ENCODE peak calls at places on chromosomes 11 and 22, in four cellular contexts. V is A549, L is uterus, W is lower leg skin. U is an unnamed sample.

GRCh38 chr22:34225278-34225677 is 305.0 kb upstream of the LARGE1 start:
- DNase-seq in V (no peak), L (no peak), W (no peak), U (no peak)

GRCh38 chr11:65107751-65108468 is 3.8 kb upstream of the TM7SF2 start:
- DNase-seq in V (no peak), L (no peak), W (no peak), U (no peak)

GRCh38 chr22:16783930-16784354 is 41.3 kb downstream of the XKR3 start:
- DNase-seq in V (peak), L (no peak), W (no peak), U (no peak)

GRCh38 chr22:22432479-22432878 is 76.1 kb downstream of the ZNF280B start:
- DNase-seq in V (no peak), L (no peak), W (no peak), U (no peak)

GRCh38 chr22:17370036-17370765 is 941 bp downstream of the CECR2 start:
- DNase-seq in V (no peak), L (no peak), W (no peak), U (no peak)

GRCh38 chr22:38032681-38033521 is 24.3 kb upstream of the PICK1 start:
- DNase-seq in V (no peak), L (peak), W (no peak), U (no peak)

GRCh38 chr11:67732045-67732787 is 57.8 kb upstream of the ALDH3B2 start:
- DNase-seq in V (peak), L (no peak), W (no peak), U (no peak)

GRCh38 chr11:7060828-7061227 is 28.0 kb upstream of the RBMXL2 start:
- DNase-seq in V (no peak), L (no peak), W (no peak), U (no peak)

GRCh38 chr11:5421811-5422210 is at the start of gene OR51Q1:
- DNase-seq in V (no peak), L (no peak), W (no peak), U (no peak)

GRCh38 chr11:92776676-92777075 is 192.8 kb upstream of the MTNR1B start:
- DNase-seq in V (no peak), L (no peak), W (no peak), U (peak)

GRCh38 chr11:126072141-126072741 is 9.6 kb upstream of the CDON start:
- DNase-seq in V (no peak), L (no peak), W (no peak), U (no peak)

DNA sequence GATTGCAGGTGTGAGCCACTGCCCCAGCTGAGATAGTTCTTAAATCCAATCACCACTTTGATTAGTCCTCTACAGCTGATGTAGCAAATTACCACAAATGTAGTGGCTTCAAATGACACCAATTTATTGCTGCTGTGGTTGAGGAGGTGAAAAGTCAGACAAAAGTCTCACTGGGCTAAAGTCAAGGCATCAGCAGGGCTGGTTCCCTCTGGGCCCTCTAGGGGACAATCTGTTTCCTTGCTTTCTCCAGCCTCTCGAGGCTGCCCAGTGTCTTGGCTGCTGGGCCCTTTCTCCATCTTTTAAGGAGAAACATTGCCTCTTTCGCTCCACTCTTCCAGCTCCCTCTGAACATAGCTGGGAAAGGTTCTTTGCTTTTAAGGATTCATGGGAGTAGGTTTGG is 50.5 kb upstream of the SHANK2 start:
- DNase-seq in V (no peak), L (no peak), W (no peak), U (peak)
- TF ChIP-seq CTCF in V (no peak), L (no peak), W (no peak), U (no peak)

GRCh38 chr22:31346733-31347250 is 646 bp upstream of the PATZ1 start:
- DNase-seq in V (peak), L (peak), W (peak), U (no peak)
- TF ChIP-seq POLR2A in V (peak), L (peak), W (no peak), U (no peak)

DNA sequence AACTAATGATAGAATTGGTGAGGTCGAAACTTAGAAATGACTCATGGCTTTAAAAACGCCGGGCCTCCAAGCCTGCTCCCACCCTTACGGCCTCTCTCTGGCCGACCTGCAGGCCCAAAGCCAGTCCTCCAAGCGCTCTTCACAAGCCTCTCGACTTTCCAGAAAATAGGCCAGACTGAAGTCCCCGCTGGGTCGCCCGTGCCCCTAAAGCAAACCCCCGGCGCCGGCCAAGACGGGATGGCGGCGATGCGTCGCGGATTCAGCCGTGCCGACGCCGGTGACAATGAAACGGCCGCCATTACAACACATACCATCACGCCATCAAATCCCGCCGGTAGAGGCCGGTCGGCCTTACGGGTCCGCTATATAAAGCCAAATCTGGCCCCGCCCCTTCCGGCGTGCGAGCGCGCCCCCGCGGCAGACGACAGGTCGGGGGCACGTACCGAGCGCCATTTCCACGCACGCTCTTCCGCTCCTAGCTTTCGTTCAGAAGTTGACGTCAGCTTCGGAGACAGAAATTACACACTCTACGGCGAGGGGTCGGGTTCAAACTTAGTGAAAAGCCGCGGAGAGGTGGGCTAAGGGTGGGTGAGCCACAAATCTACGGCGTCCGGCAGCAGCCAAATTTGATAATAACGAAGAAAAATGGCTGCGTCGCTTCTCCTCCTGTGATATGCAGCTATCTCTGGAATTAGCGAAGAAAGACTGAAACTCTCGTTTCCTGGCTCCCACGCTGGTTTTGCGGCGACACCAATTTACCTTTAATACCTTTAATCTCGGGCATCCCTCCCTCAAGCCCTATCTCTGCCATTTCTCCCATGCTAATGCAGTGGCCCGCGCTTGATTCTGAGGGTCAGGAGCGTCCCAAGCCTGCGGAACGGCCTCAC is at the start of gene RPL3:
- DNase-seq in V (peak), L (peak), W (peak), U (peak)
- TF ChIP-seq CTCF in V (no peak), L (peak), W (no peak), U (peak)

DNA sequence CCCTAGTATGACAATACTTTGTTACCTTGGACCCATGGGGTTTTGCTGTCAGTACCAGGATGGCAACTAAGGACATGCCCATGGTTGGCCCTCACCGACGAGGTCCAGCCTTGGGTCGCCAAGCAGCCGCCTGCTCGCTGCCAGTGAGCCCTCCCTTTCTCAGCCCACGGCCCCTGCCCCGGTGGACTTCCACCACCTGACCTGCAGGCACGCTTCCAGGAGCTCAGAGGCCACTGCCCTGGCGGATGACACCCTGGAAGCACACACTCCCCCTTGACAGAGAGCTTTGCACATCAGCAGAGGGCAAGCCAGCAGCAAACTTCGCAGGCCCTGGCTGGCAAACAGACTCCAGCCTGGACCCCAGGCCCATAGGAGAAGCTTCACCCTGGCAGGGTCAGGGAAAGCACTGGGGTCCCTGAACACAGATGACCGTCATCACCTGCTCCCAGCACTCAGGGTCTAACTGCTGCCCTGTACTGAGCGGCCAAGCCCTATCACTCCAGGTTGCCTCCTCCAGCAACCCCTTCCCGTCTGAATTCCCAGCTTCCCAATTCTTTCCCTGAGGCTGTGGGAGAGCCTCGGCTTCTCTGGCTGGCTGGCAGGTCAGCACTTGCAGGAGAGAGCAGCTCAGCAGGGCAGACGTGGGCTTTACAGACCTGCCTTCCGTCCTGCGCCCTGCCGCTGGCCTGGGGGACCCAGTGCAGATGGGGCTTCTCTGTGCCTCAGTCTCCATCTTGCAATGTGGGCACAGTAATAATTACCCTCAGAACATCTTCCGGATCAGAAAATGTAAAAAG is 2.7 kb upstream of the PPARA start:
- DNase-seq in V (no peak), L (no peak), W (no peak), U (no peak)
- TF ChIP-seq POLR2A in V (no peak), L (no peak), W (no peak), U (no peak)

GRCh38 chr11:34790620-34791019 is 125.6 kb downstream of the APIP start:
- DNase-seq in V (no peak), L (no peak), W (no peak), U (no peak)
- TF ChIP-seq CTCF in V (no peak), L (no peak), W (no peak), U (no peak)

GRCh38 chr11:353315-353857 is 15.9 kb upstream of the B4GALNT4 start:
- DNase-seq in V (no peak), L (peak), W (peak), U (no peak)

GRCh38 chr11:356610-357009 is 12.7 kb upstream of the B4GALNT4 start:
- DNase-seq in V (no peak), L (no peak), W (no peak), U (no peak)

GRCh38 chr11:357582-357981 is 11.7 kb upstream of the B4GALNT4 start:
- DNase-seq in V (no peak), L (no peak), W (no peak), U (no peak)

GRCh38 chr11:358129-358805 is 11.0 kb upstream of the B4GALNT4 start:
- DNase-seq in V (no peak), L (no peak), W (no peak), U (no peak)

DNA sequence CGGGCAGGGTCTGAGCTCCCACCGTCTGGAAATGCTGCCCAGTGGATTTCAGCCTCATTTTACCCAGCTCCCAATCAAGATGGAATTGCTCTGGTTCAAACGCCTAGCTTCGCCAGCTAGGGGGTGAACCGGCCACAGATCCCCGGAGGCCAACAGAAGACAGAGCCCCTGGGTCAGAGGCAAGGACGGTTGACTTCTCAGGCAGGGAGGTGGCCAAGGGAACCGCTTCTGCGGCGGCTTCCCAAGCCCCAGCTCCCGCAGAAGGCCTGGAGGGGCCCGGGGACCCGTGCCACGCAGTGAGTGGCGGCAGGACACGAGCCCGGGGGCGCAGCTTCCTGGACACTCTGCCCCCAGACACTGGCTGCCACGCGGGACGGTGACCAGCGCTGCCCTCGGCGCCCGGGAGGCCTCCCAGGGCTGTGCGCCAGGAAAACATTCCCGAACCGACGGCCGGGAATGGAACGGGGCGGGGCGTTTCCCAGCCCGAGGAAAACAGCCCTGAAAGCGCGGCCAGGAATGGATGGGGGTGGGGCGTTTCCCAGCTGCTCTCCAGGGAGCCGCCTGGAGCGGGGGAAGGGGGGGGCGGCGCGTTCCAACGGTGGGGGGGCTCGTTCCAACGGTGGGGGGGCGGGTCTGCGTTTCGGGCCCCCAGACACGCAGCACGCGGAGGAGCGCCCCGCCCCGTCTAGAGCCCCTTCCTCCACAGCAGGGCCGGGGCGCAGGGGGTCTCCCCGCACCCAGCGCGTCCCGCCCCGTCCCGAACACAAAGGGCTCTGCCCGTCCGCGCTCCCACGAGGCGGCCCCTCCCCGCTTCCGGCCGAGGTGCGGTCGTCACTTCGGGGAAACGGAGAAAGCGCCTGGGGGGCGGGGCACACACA is 13.5 kb upstream of the B4GALNT4 start:
- DNase-seq in V (peak), L (peak), W (peak), U (peak)
- TF ChIP-seq POLR2A in V (peak), L (peak), W (peak), U (peak)

DNA sequence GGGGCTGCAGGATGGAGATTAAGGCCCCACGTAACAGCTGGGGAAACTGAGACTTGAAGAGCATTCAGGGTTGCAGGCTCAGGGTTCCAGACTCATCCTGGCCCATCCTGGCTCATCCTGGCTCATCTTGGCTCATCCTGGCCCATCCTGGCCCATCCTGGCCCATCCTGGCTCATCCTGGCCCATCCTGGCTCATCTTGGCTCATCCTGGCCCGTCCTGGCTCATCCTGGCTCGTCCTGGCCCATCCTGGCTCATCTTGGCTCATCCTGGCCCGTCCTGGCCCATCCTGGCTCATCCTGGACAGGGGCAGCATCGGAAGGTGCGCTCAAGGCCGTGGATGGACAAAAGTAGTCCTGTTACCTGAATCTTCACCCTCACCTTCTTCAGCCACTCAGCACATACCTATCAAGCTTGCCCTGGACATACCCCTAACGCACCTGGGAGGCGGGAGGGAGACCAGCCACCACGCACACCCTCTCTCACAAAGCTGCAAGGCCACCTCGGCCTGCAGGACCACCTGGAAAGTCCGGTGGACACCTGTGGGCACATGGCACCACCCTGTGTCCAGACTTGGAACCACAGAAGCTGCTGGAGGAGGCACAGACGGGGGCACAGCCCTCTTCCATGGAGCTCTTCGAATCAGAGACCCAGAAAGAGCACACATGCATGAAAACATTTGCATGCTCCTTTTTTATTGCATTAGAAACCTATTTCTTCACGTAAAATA is 20.3 kb upstream of the NLRP6 start:
- DNase-seq in V (no peak), L (no peak), W (no peak), U (no peak)
- TF ChIP-seq CTCF in V (no peak), L (no peak), W (no peak), U (no peak)

DNA sequence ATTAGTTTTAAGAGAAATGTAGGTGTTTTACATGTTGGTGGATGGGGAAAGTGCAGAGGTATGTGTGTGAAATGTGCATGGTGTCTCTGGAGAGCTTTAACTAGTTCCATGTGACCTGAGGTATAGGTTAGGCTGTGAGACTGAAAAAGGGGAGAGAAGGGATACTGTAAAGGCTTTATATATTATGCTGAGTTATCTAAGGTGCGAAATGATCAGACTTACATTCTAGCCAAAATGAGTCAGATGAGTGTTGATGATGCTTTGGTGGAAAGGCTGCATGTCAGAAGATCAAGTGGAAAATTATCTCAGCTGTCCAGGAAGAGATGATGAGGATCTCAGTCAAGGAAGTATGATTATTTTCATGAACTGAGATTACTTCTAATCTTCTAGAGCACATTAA is 15.8 kb downstream of the ACAT1 start:
- DNase-seq in V (no peak), L (no peak), W (no peak), U (no peak)
- TF ChIP-seq POLR2A in V (no peak), L (no peak), W (no peak), U (no peak)

DNA sequence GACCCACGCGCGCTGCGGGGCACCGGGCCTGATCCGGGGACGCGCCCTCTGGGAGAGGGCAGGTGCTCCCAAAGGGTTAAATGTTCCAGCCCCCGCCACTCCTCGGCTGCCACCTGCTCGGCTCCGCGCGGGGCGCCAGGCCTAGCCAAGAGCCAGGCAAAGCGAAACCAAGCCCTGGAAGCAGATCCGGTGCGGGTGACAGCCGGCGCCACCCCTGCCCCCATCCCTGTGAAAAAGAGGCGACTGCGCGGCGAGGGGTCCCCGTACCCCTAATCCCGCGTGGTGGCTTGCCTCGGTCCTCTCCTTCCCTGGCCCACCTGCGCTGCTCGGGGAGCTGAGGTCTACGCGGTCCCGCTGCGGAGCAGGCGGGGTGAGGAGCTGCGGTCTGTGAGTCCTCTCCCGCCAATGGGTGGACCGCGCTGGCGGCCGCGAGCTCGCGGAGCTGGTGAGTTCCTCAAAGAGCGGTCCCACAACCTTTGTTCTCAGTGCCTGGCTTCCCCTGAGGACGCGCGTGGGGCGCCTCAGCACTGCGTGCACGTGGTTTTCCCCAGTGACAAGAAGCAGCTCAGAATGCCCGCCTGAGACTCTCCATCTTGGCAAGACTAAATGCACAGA is at the start of gene ME3:
- DNase-seq in V (peak), L (peak), W (peak), U (no peak)
- TF ChIP-seq CTCF in V (no peak), L (no peak), W (no peak), U (no peak)